ENCODE peak calls at places on chromosomes 7 and 10, in ten cellular contexts. U, D, O, Y, H, X, G, Q, R and Z are unnamed samples.

GRCh38 chr7:37961251-37961650 is 40.8 kb downstream of the EPDR1 start:
- DNase-seq in U (no peak), D (no peak), O (no peak), Y (no peak), H (no peak), X (no peak), G (no peak), Q (no peak), R (no peak), Z (no peak)

GRCh38 chr7:38660427-38661099 is 29.4 kb upstream of the AMPH start:
- DNase-seq in U (peak; percentile 59), D (no peak), O (no peak), Y (peak; percentile 29), H (peak; percentile 66), X (peak; percentile 57), G (peak; percentile 20), Q (peak; percentile 21), R (no peak), Z (peak; percentile 60)

GRCh38 chr10:47016564-47016963 is 105.3 kb downstream of the PTPN20 start:
- DNase-seq in U (no peak), D (no peak), O (no peak), Y (no peak), H (no peak), X (no peak), G (no peak), Q (no peak), R (no peak), Z (no peak)

GRCh38 chr7:116836911-116837310 is 25.5 kb upstream of the CAPZA2 start:
- DNase-seq in U (no peak), D (no peak), O (no peak), Y (no peak), H (no peak), X (peak; percentile 73), G (no peak), Q (peak; percentile 23), R (no peak), Z (no peak)

GRCh38 chr10:27512548-27512947 is 8.4 kb downstream of the RAB18 start:
- DNase-seq in U (no peak), D (no peak), O (no peak), Y (no peak), H (peak; percentile 3), X (no peak), G (no peak), Q (no peak), R (no peak), Z (no peak)

GRCh38 chr10:108375691-108376090 is 1211.2 kb upstream of the SORCS1 start:
- DNase-seq in U (no peak), D (no peak), O (no peak), Y (no peak), H (peak; percentile 31), X (no peak), G (no peak), Q (no peak), R (no peak), Z (no peak)

GRCh38 chr10:78137147-78137546 is 103.5 kb downstream of the RPS24 start:
- DNase-seq in U (no peak), D (no peak), O (no peak), Y (no peak), H (no peak), X (no peak), G (no peak), Q (no peak), R (no peak), Z (no peak)

GRCh38 chr7:129334473-129334872 is 99.8 kb upstream of the STRIP2 start:
- DNase-seq in U (no peak), D (no peak), O (no peak), Y (no peak), H (no peak), X (no peak), G (no peak), Q (no peak), R (no peak), Z (no peak)

GRCh38 chr10:87578799-87579401 is 74.2 kb downstream of the MINPP1 start:
- DNase-seq in U (no peak), D (no peak), O (no peak), Y (no peak), H (peak; percentile 37), X (no peak), G (no peak), Q (no peak), R (no peak), Z (no peak)

GRCh38 chr7:22425361-22425760 is 68.4 kb upstream of the RAPGEF5 start:
- DNase-seq in U (no peak), D (no peak), O (no peak), Y (no peak), H (no peak), X (no peak), G (no peak), Q (no peak), R (no peak), Z (no peak)

GRCh38 chr10:30840386-30841074 is 191.1 kb downstream of the ZNF438 start:
- DNase-seq in U (no peak), D (no peak), O (no peak), Y (no peak), H (peak; percentile 22), X (no peak), G (no peak), Q (no peak), R (no peak), Z (no peak)

GRCh38 chr7:91837397-91838070 is 43.0 kb downstream of the MTERF1 start:
- DNase-seq in U (no peak), D (no peak), O (no peak), Y (no peak), H (no peak), X (no peak), G (no peak), Q (no peak), R (no peak), Z (no peak)

GRCh38 chr7:135710417-135711138 is 17.4 kb downstream of the SLC13A4 start:
- DNase-seq in U (no peak), D (no peak), O (no peak), Y (no peak), H (no peak), X (no peak), G (no peak), Q (peak; percentile 30), R (no peak), Z (peak; percentile 57)

GRCh38 chr7:37921340-37921805 is 933 bp downstream of the EPDR1 start:
- DNase-seq in U (no peak), D (no peak), O (no peak), Y (peak; percentile 62), H (no peak), X (peak; percentile 65), G (peak; percentile 31), Q (peak; percentile 63), R (no peak), Z (peak; percentile 69)

GRCh38 chr10:118272090-118272775 is 69.9 kb downstream of the FAM204A start:
- DNase-seq in U (no peak), D (no peak), O (no peak), Y (no peak), H (peak; percentile 66), X (no peak), G (no peak), Q (no peak), R (no peak), Z (no peak)

GRCh38 chr10:31393844-31394243 is 74.8 kb downstream of the ZEB1 start:
- DNase-seq in U (no peak), D (no peak), O (no peak), Y (no peak), H (no peak), X (no peak), G (no peak), Q (no peak), R (no peak), Z (no peak)

GRCh38 chr7:33128990-33129805 is at the start of gene BBS9:
- DNase-seq in U (peak; percentile 96), D (peak; percentile 91), O (peak; percentile 93), Y (peak; percentile 92), H (peak; percentile 97), X (peak; percentile 95), G (peak; percentile 96), Q (peak; percentile 98), R (peak; percentile 81), Z (peak; percentile 96)

GRCh38 chr7:1144269-1144771 is 15.7 kb downstream of the ZFAND2A start:
- DNase-seq in U (peak; percentile 82), D (no peak), O (no peak), Y (peak; percentile 73), H (peak; percentile 57), X (no peak), G (no peak), Q (no peak), R (no peak), Z (no peak)

GRCh38 chr10:53904506-53905241 is 896.4 kb downstream of the PCDH15 start:
- DNase-seq in U (no peak), D (no peak), O (no peak), Y (no peak), H (no peak), X (no peak), G (no peak), Q (no peak), R (no peak), Z (no peak)

GRCh38 chr7:5661941-5662340 is 119.5 kb downstream of the RNF216 start:
- DNase-seq in U (no peak), D (no peak), O (no peak), Y (no peak), H (no peak), X (no peak), G (peak; percentile 61), Q (no peak), R (no peak), Z (no peak)